ENCODE peak calls at places on chromosomes 11 and 22, in six cellular contexts. One of them, this sample, is unnamed.

GRCh38 chr11:22389526-22390282 is 51.5 kb downstream of the SLC17A6 start:
- DNase-seq in GM13977: no peak
- DNase-seq in hepatocyte: no peak
- DNase-seq in astrocyte of the spinal cord: no peak
- DNase-seq in GM23338: no peak
- DNase-seq in HFF-Myc: no peak
- DNase-seq in this sample: no peak

GRCh38 chr22:19520566-19521305 is 3.5 kb downstream of the CLDN5 start:
- DNase-seq in astrocyte of the spinal cord: no peak
- DNase-seq in hepatocyte: no peak
- DNase-seq in GM23338: no peak
- DNase-seq in GM13977: no peak
- DNase-seq in HFF-Myc: no peak
- DNase-seq in this sample: no peak

GRCh38 chr22:33095661-33096060 is 37.5 kb upstream of the SYN3 start:
- DNase-seq in GM23338: no peak
- DNase-seq in HFF-Myc: no peak
- DNase-seq in astrocyte of the spinal cord: no peak
- DNase-seq in GM13977: no peak
- DNase-seq in hepatocyte: no peak
- DNase-seq in this sample: no peak

GRCh38 chr22:19455585-19456370 is 8.3 kb upstream of the C22orf39 start:
- DNase-seq in hepatocyte: no peak
- DNase-seq in GM23338: no peak
- DNase-seq in HFF-Myc: no peak
- DNase-seq in astrocyte of the spinal cord: no peak
- DNase-seq in GM13977: no peak
- DNase-seq in this sample: no peak

GRCh38 chr22:25898707-25899365 is 156.8 kb downstream of the MYO18B start:
- DNase-seq in GM23338: peak
- DNase-seq in HFF-Myc: no peak
- DNase-seq in GM13977: peak
- DNase-seq in hepatocyte: peak
- DNase-seq in astrocyte of the spinal cord: no peak
- DNase-seq in this sample: no peak

GRCh38 chr11:117220999-117221774 is 10.7 kb downstream of the PCSK7 start:
- DNase-seq in GM23338: no peak
- DNase-seq in GM13977: no peak
- DNase-seq in HFF-Myc: no peak
- DNase-seq in hepatocyte: no peak
- DNase-seq in astrocyte of the spinal cord: no peak
- DNase-seq in this sample: no peak

GRCh38 chr11:2092956-2093412 is 46.2 kb downstream of the IGF2 start:
- DNase-seq in HFF-Myc: no peak
- DNase-seq in GM23338: no peak
- DNase-seq in GM13977: no peak
- DNase-seq in hepatocyte: no peak
- DNase-seq in astrocyte of the spinal cord: peak
- DNase-seq in this sample: no peak

GRCh38 chr11:109794501-109794900 is 298.7 kb upstream of the ZC3H12C start:
- DNase-seq in hepatocyte: no peak
- DNase-seq in GM13977: no peak
- DNase-seq in HFF-Myc: no peak
- DNase-seq in GM23338: no peak
- DNase-seq in astrocyte of the spinal cord: peak
- DNase-seq in this sample: no peak

GRCh38 chr11:104286129-104286528 is 122.2 kb upstream of the PDGFD start:
- DNase-seq in HFF-Myc: no peak
- DNase-seq in astrocyte of the spinal cord: no peak
- DNase-seq in GM13977: no peak
- DNase-seq in GM23338: no peak
- DNase-seq in hepatocyte: no peak
- DNase-seq in this sample: no peak

GRCh38 chr11:2825886-2826678 is 59.5 kb downstream of the CDKN1C start:
- DNase-seq in hepatocyte: peak
- DNase-seq in HFF-Myc: peak
- DNase-seq in GM23338: no peak
- DNase-seq in astrocyte of the spinal cord: peak
- DNase-seq in GM13977: no peak
- DNase-seq in this sample: no peak

GRCh38 chr11:85673422-85673821 is 8.5 kb upstream of the CREBZF start:
- DNase-seq in astrocyte of the spinal cord: no peak
- DNase-seq in hepatocyte: no peak
- DNase-seq in GM23338: no peak
- DNase-seq in GM13977: no peak
- DNase-seq in HFF-Myc: no peak
- DNase-seq in this sample: no peak

GRCh38 chr11:47399860-47400812 is 8.3 kb upstream of the SLC39A13 start:
- DNase-seq in astrocyte of the spinal cord: no peak
- DNase-seq in hepatocyte: peak
- DNase-seq in GM13977: peak
- DNase-seq in GM23338: peak
- DNase-seq in HFF-Myc: no peak
- DNase-seq in this sample: no peak

GRCh38 chr22:36816635-36817428 is at the start of gene PVALB:
- DNase-seq in HFF-Myc: no peak
- DNase-seq in hepatocyte: peak
- DNase-seq in astrocyte of the spinal cord: peak
- DNase-seq in GM23338: peak
- DNase-seq in GM13977: peak
- DNase-seq in this sample: no peak

GRCh38 chr11:281486-282161 is 3.4 kb downstream of the NLRP6 start:
- DNase-seq in astrocyte of the spinal cord: no peak
- DNase-seq in GM13977: no peak
- DNase-seq in GM23338: no peak
- DNase-seq in hepatocyte: no peak
- DNase-seq in HFF-Myc: no peak
- DNase-seq in this sample: no peak

GRCh38 chr11:83727251-83727650 is 441.1 kb upstream of the CCDC90B start:
- DNase-seq in GM13977: no peak
- DNase-seq in GM23338: no peak
- DNase-seq in HFF-Myc: no peak
- DNase-seq in hepatocyte: no peak
- DNase-seq in astrocyte of the spinal cord: no peak
- DNase-seq in this sample: no peak

GRCh38 chr22:46031965-46032851 is 55.2 kb upstream of the WNT7B start:
- DNase-seq in hepatocyte: no peak
- DNase-seq in HFF-Myc: no peak
- DNase-seq in astrocyte of the spinal cord: no peak
- DNase-seq in GM13977: no peak
- DNase-seq in GM23338: no peak
- DNase-seq in this sample: no peak

GRCh38 chr22:23402275-23403151 is 177.6 kb downstream of the IGLL1 start:
- DNase-seq in hepatocyte: peak
- DNase-seq in astrocyte of the spinal cord: peak
- DNase-seq in GM13977: peak
- DNase-seq in GM23338: peak
- DNase-seq in HFF-Myc: no peak
- DNase-seq in this sample: peak

GRCh38 chr11:63765688-63766241 is 2.8 kb downstream of the ZFTA start:
- DNase-seq in astrocyte of the spinal cord: no peak
- DNase-seq in GM23338: peak
- DNase-seq in HFF-Myc: no peak
- DNase-seq in GM13977: peak
- DNase-seq in hepatocyte: peak
- DNase-seq in this sample: no peak

GRCh38 chr22:26970809-26971394 is 313.5 kb downstream of the MIAT start:
- DNase-seq in GM13977: no peak
- DNase-seq in hepatocyte: no peak
- DNase-seq in GM23338: peak
- DNase-seq in astrocyte of the spinal cord: no peak
- DNase-seq in HFF-Myc: no peak
- DNase-seq in this sample: no peak

GRCh38 chr11:75656044-75656726 is 12.7 kb downstream of the MAP6 start:
- DNase-seq in hepatocyte: no peak
- DNase-seq in astrocyte of the spinal cord: no peak
- DNase-seq in GM23338: no peak
- DNase-seq in HFF-Myc: no peak
- DNase-seq in GM13977: no peak
- DNase-seq in this sample: no peak

GRCh38 chr22:44042822-44043221 is 18.7 kb downstream of the PARVB start:
- DNase-seq in astrocyte of the spinal cord: peak
- DNase-seq in GM13977: no peak
- DNase-seq in HFF-Myc: no peak
- DNase-seq in hepatocyte: no peak
- DNase-seq in GM23338: no peak
- DNase-seq in this sample: no peak

GRCh38 chr22:40409613-40410113 is 39.3 kb downstream of the SGSM3 start:
- DNase-seq in astrocyte of the spinal cord: no peak
- DNase-seq in HFF-Myc: no peak
- DNase-seq in GM13977: no peak
- DNase-seq in hepatocyte: no peak
- DNase-seq in GM23338: no peak
- DNase-seq in this sample: no peak

GRCh38 chr11:124817036-124817435 is 16.8 kb upstream of the MSANTD2 start:
- DNase-seq in GM23338: no peak
- DNase-seq in GM13977: no peak
- DNase-seq in hepatocyte: no peak
- DNase-seq in HFF-Myc: no peak
- DNase-seq in astrocyte of the spinal cord: no peak
- DNase-seq in this sample: no peak

GRCh38 chr22:30288414-30289125 is 735 bp downstream of the CASTOR1 start:
- DNase-seq in GM23338: no peak
- DNase-seq in astrocyte of the spinal cord: no peak
- DNase-seq in GM13977: no peak
- DNase-seq in HFF-Myc: no peak
- DNase-seq in hepatocyte: no peak
- DNase-seq in this sample: no peak

GRCh38 chr22:24810043-24810749 is 4.2 kb downstream of the SGSM1 start:
- DNase-seq in HFF-Myc: no peak
- DNase-seq in GM13977: no peak
- DNase-seq in hepatocyte: peak
- DNase-seq in GM23338: peak
- DNase-seq in astrocyte of the spinal cord: no peak
- DNase-seq in this sample: no peak

GRCh38 chr11:100942016-100942415 is 187.6 kb downstream of the PGR start:
- DNase-seq in hepatocyte: no peak
- DNase-seq in GM13977: no peak
- DNase-seq in HFF-Myc: no peak
- DNase-seq in GM23338: no peak
- DNase-seq in astrocyte of the spinal cord: no peak
- DNase-seq in this sample: no peak

GRCh38 chr22:21591695-21592094 is 24.2 kb downstream of the UBE2L3 start:
- DNase-seq in astrocyte of the spinal cord: no peak
- DNase-seq in hepatocyte: no peak
- DNase-seq in GM13977: no peak
- DNase-seq in HFF-Myc: no peak
- DNase-seq in GM23338: no peak
- DNase-seq in this sample: no peak

GRCh38 chr11:58654908-58655296 is 32.4 kb downstream of the CNTF start:
- DNase-seq in HFF-Myc: no peak
- DNase-seq in GM23338: no peak
- DNase-seq in GM13977: peak
- DNase-seq in astrocyte of the spinal cord: no peak
- DNase-seq in hepatocyte: no peak
- DNase-seq in this sample: no peak

GRCh38 chr11:86741489-86742435 is 58.6 kb upstream of the PRSS23 start:
- DNase-seq in hepatocyte: peak
- DNase-seq in GM23338: no peak
- DNase-seq in GM13977: no peak
- DNase-seq in HFF-Myc: no peak
- DNase-seq in astrocyte of the spinal cord: peak
- DNase-seq in this sample: no peak

GRCh38 chr11:102121329-102121728 is 11.1 kb downstream of the YAP1 start:
- DNase-seq in GM13977: no peak
- DNase-seq in astrocyte of the spinal cord: no peak
- DNase-seq in HFF-Myc: no peak
- DNase-seq in GM23338: no peak
- DNase-seq in hepatocyte: no peak
- DNase-seq in this sample: no peak

GRCh38 chr11:2380807-2381350 is 3.8 kb downstream of the CD81 start:
- DNase-seq in hepatocyte: no peak
- DNase-seq in HFF-Myc: no peak
- DNase-seq in GM13977: no peak
- DNase-seq in GM23338: no peak
- DNase-seq in astrocyte of the spinal cord: no peak
- DNase-seq in this sample: peak

GRCh38 chr11:90836031-90836430 is 613.2 kb upstream of the CHORDC1 start:
- DNase-seq in HFF-Myc: no peak
- DNase-seq in GM23338: no peak
- DNase-seq in hepatocyte: no peak
- DNase-seq in astrocyte of the spinal cord: no peak
- DNase-seq in GM13977: no peak
- DNase-seq in this sample: no peak

GRCh38 chr11:72780291-72781062 is 13.4 kb downstream of the STARD10 start:
- DNase-seq in HFF-Myc: no peak
- DNase-seq in GM23338: no peak
- DNase-seq in hepatocyte: no peak
- DNase-seq in astrocyte of the spinal cord: no peak
- DNase-seq in GM13977: no peak
- DNase-seq in this sample: no peak

GRCh38 chr11:17328856-17329490 is 22.6 kb upstream of the NCR3LG1 start:
- DNase-seq in GM13977: no peak
- DNase-seq in hepatocyte: no peak
- DNase-seq in astrocyte of the spinal cord: no peak
- DNase-seq in GM23338: peak
- DNase-seq in HFF-Myc: no peak
- DNase-seq in this sample: no peak
- TF ChIP-seq CTCF in GM13977: no peak
- TF ChIP-seq CTCF in hepatocyte: no peak
- TF ChIP-seq CTCF in astrocyte of the spinal cord: no peak
- TF ChIP-seq CTCF in GM23338: no peak
- TF ChIP-seq CTCF in HFF-Myc: peak
- TF ChIP-seq CTCF in this sample: no peak

GRCh38 chr11:33970984-33971466 is 79.1 kb upstream of the LMO2 start:
- DNase-seq in HFF-Myc: peak
- DNase-seq in hepatocyte: peak
- DNase-seq in GM23338: peak
- DNase-seq in GM13977: peak
- DNase-seq in astrocyte of the spinal cord: peak
- DNase-seq in this sample: no peak
- TF ChIP-seq CTCF in HFF-Myc: peak
- TF ChIP-seq CTCF in hepatocyte: peak
- TF ChIP-seq CTCF in GM23338: peak
- TF ChIP-seq CTCF in GM13977: peak
- TF ChIP-seq CTCF in astrocyte of the spinal cord: peak
- TF ChIP-seq CTCF in this sample: no peak

DNA sequence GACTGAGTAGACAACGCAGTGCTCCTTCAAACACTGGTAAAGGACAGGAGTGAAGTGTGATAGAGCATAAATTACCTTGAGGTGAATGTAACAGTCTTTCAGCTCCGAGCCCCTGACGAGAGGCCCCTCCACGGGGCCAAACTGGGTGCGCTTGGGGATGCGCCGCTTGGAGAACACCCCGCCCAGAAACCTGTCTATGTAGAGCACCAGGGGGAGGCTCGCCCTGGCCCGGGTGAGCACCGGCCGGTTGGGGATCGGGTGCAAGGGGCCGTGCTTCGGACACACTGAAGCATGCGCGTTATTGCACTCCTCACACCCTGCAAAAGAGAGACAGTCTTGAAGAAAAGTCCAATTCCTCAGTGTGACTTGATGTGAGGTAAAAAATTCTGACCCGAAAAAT is 49.3 kb upstream of the NFRKB start:
- DNase-seq in HFF-Myc: no peak
- DNase-seq in GM23338: no peak
- DNase-seq in astrocyte of the spinal cord: no peak
- DNase-seq in hepatocyte: no peak
- DNase-seq in GM13977: no peak
- DNase-seq in this sample: no peak
- TF ChIP-seq CTCF in HFF-Myc: no peak
- TF ChIP-seq CTCF in GM23338: no peak
- TF ChIP-seq CTCF in astrocyte of the spinal cord: no peak
- TF ChIP-seq CTCF in hepatocyte: no peak
- TF ChIP-seq CTCF in GM13977: no peak
- TF ChIP-seq CTCF in this sample: no peak

GRCh38 chr11:12577746-12578644 is 96.2 kb upstream of the TEAD1 start:
- DNase-seq in HFF-Myc: no peak
- DNase-seq in astrocyte of the spinal cord: no peak
- DNase-seq in GM13977: no peak
- DNase-seq in GM23338: peak
- DNase-seq in hepatocyte: no peak
- DNase-seq in this sample: no peak
- TF ChIP-seq CTCF in HFF-Myc: no peak
- TF ChIP-seq CTCF in astrocyte of the spinal cord: peak
- TF ChIP-seq CTCF in GM13977: no peak
- TF ChIP-seq CTCF in GM23338: peak
- TF ChIP-seq CTCF in hepatocyte: no peak
- TF ChIP-seq CTCF in this sample: no peak

This sample was measured in natural killer cell.